ENCODE peak calls at places on chromosomes 5 and 9, in six cellular contexts. X is HS-5, G is NCI-H460, J is hepatocyte, U is GM12865, L is AG04449. H is an unnamed sample.
A peak's percentile ranks its signal among the peaks of the same experiment; 100 is the strongest.

GRCh38 chr9:20302229-20302628 is 320.1 kb downstream of the MLLT3 start:
- DNase-seq in U (no peak), G (no peak), L (no peak), J (no peak), X (no peak), H (no peak)

GRCh38 chr9:71223953-71224538 is 102.6 kb upstream of the TRPM3 start:
- DNase-seq in J (peak; percentile 16), U (no peak), G (no peak), X (no peak), L (peak; percentile 2), H (no peak)

GRCh38 chr5:107092695-107093094 is 578.0 kb downstream of the EFNA5 start:
- DNase-seq in L (no peak), U (no peak), X (peak; percentile 40), G (no peak), J (no peak), H (peak; percentile 8)

GRCh38 chr5:63961125-63961597 is 1.1 kb downstream of the HTR1A start:
- DNase-seq in J (peak; percentile 4), G (no peak), U (no peak), L (no peak), X (no peak), H (no peak)

GRCh38 chr5:105150324-105150723 is 1587.7 kb upstream of the NUDT12 start:
- DNase-seq in X (no peak), J (no peak), G (no peak), L (no peak), U (no peak), H (no peak)

GRCh38 chr9:68775003-68775730 is 70.1 kb downstream of the PIP5K1B start:
- DNase-seq in U (no peak), G (peak; percentile 64), X (peak; percentile 25), J (no peak), L (no peak), H (peak; percentile 47)

GRCh38 chr5:107900721-107901120 is 230.0 kb upstream of the EFNA5 start:
- DNase-seq in L (no peak), X (no peak), G (no peak), J (no peak), U (no peak), H (no peak)

GRCh38 chr9:116318463-116319271 is 165.1 kb downstream of the PAPPA start:
- DNase-seq in L (no peak), U (no peak), G (no peak), J (peak; percentile 33), X (no peak), H (no peak)

GRCh38 chr9:98075332-98075805 is 18.8 kb downstream of the NANS start:
- DNase-seq in U (no peak), L (no peak), X (peak; percentile 83), G (peak; percentile 61), J (no peak), H (peak; percentile 24)

GRCh38 chr5:133933670-133934295 is 34.6 kb downstream of the C5orf15 start:
- DNase-seq in X (no peak), J (no peak), L (no peak), U (no peak), G (no peak), H (no peak)

GRCh38 chr5:110880413-110880812 is 141.6 kb downstream of the SLC25A46 start:
- DNase-seq in G (no peak), L (peak; percentile 19), X (peak; percentile 48), J (peak; percentile 59), U (peak; percentile 17), H (peak; percentile 98)

GRCh38 chr5:174045470-174046025 is at the start of gene NSG2:
- DNase-seq in X (no peak), G (peak; percentile 92), L (peak; percentile 41), J (peak; percentile 97), U (peak; percentile 89), H (peak; percentile 81)

GRCh38 chr5:72387985-72388384 is 67.8 kb downstream of the PTCD2 start:
- DNase-seq in U (no peak), X (peak; percentile 87), G (peak; percentile 24), L (no peak), J (no peak), H (peak; percentile 91)

GRCh38 chr5:72281430-72281763 is 38.6 kb downstream of the MRPS27 start:
- DNase-seq in X (no peak), G (no peak), L (no peak), U (no peak), J (no peak), H (no peak)

GRCh38 chr5:96936431-96937221 is 746 bp downstream of the LNPEP start:
- DNase-seq in L (no peak), J (peak; percentile 66), U (peak; percentile 84), X (no peak), G (no peak), H (peak; percentile 51)

GRCh38 chr9:129497064-129497836 is 123.7 kb downstream of the C9orf50 start:
- DNase-seq in J (peak; percentile 80), L (no peak), U (no peak), X (no peak), G (no peak), H (peak; percentile 67)

GRCh38 chr5:114184006-114184405 is 177.9 kb upstream of the KCNN2 start:
- DNase-seq in U (no peak), J (no peak), G (no peak), X (no peak), L (peak; percentile 60), H (no peak)

GRCh38 chr9:116275418-116276295 is 122.1 kb downstream of the PAPPA start:
- DNase-seq in X (no peak), U (no peak), G (peak; percentile 6), J (no peak), L (no peak), H (peak; percentile 50)

GRCh38 chr5:44454002-44454401 is 64.8 kb upstream of the FGF10 start:
- DNase-seq in G (no peak), X (no peak), J (no peak), L (no peak), U (no peak), H (no peak)

GRCh38 chr5:157734466-157734865 is 3.2 kb downstream of the THG1L start:
- DNase-seq in G (no peak), U (no peak), J (peak; percentile 14), X (no peak), L (no peak), H (no peak)

GRCh38 chr9:72292184-72292787 is 72.7 kb downstream of the ZFAND5 start:
- DNase-seq in J (peak; percentile 60), L (no peak), U (peak; percentile 46), X (no peak), G (peak; percentile 58), H (peak; percentile 48)

GRCh38 chr5:107964722-107965121 is 294.0 kb upstream of the EFNA5 start:
- DNase-seq in U (no peak), L (no peak), J (no peak), G (no peak), X (no peak), H (no peak)

GRCh38 chr9:117120061-117120460 is 294.8 kb downstream of the ASTN2 start:
- DNase-seq in U (no peak), L (no peak), X (no peak), J (no peak), G (no peak), H (peak; percentile 29)

GRCh38 chr5:131640043-131640856 is 5.2 kb upstream of the RAPGEF6 start:
- DNase-seq in G (no peak), U (peak; percentile 42), J (no peak), X (no peak), L (no peak), H (peak; percentile 36)

GRCh38 chr9:109887079-109887478 is 107.1 kb downstream of the PALM2AKAP2 start:
- DNase-seq in J (no peak), U (peak; percentile 9), G (no peak), L (no peak), X (no peak), H (peak; percentile 44)

GRCh38 chr5:59251627-59252026 is 641.9 kb downstream of the PDE4D start:
- DNase-seq in L (no peak), G (no peak), J (no peak), X (no peak), U (no peak), H (no peak)

GRCh38 chr5:127925916-127926315 is 157.7 kb upstream of the SLC12A2 start:
- DNase-seq in G (no peak), X (no peak), U (no peak), L (no peak), J (no peak), H (peak; percentile 22)

GRCh38 chr5:135482383-135482933 is 30.3 kb upstream of the TIFAB start:
- DNase-seq in G (no peak), X (no peak), J (no peak), U (no peak), L (no peak), H (no peak)

GRCh38 chr5:16179511-16179935 is at the start of gene MARCHF11:
- DNase-seq in L (no peak), U (no peak), J (peak; percentile 36), G (no peak), X (no peak), H (no peak)

GRCh38 chr9:7185612-7186011 is 427.8 kb downstream of the KDM4C start:
- DNase-seq in X (peak; percentile 87), L (peak; percentile 73), J (peak; percentile 32), G (peak; percentile 50), U (no peak), H (peak; percentile 93)